ENCODE peak calls at places on chromosomes 16 and 17, in five cellular contexts. Z, T, U, W and S are unnamed samples.

GRCh38 chr16:57092786-57093301 is 461 bp downstream of the CPNE2 start:
- DNase-seq in Z (no peak), T (no peak), U (peak), W (no peak), S (peak)

GRCh38 chr17:28524476-28525415 is 18.6 kb downstream of the FOXN1 start:
- DNase-seq in Z (peak), T (no peak), U (no peak), W (peak), S (peak)

GRCh38 chr17:11948791-11949190 is 48.5 kb downstream of the ZNF18 start:
- DNase-seq in Z (peak), T (peak), U (no peak), W (peak), S (no peak)

GRCh38 chr17:16491131-16491702 is 776 bp downstream of the LRRC75A start:
- DNase-seq in Z (no peak), T (no peak), U (peak), W (no peak), S (no peak)

GRCh38 chr17:45147581-45148182 is 593 bp upstream of the HEXIM1 start:
- DNase-seq in Z (peak), T (peak), U (peak), W (peak), S (peak)

GRCh38 chr17:17527534-17527933 is 31.3 kb upstream of the RASD1 start:
- DNase-seq in Z (no peak), T (no peak), U (no peak), W (no peak), S (no peak)

GRCh38 chr17:68182940-68183551 is 64.8 kb upstream of the AMZ2 start:
- DNase-seq in Z (no peak), T (peak), U (no peak), W (no peak), S (no peak)

GRCh38 chr17:34883106-34884000 is 77.9 kb downstream of the CCT6B start:
- DNase-seq in Z (no peak), T (no peak), U (peak), W (no peak), S (no peak)

GRCh38 chr16:80954985-80955384 is 51.7 kb downstream of the CMC2 start:
- DNase-seq in Z (no peak), T (no peak), U (no peak), W (no peak), S (peak)

GRCh38 chr16:3601614-3602319 is 9.6 kb downstream of the SLX4 start:
- DNase-seq in Z (no peak), T (no peak), U (no peak), W (no peak), S (no peak)

GRCh38 chr16:4323071-4323844 is 7.4 kb downstream of the GLIS2 start:
- DNase-seq in Z (no peak), T (no peak), U (no peak), W (no peak), S (no peak)

GRCh38 chr17:75331671-75332070 is 42.4 kb upstream of the SLC25A19 start:
- DNase-seq in Z (no peak), T (no peak), U (no peak), W (no peak), S (no peak)

GRCh38 chr16:57477531-57478202 is 8.6 kb downstream of the DOK4 start:
- DNase-seq in Z (no peak), T (no peak), U (peak), W (no peak), S (no peak)

GRCh38 chr17:15999974-16000827 is 577 bp downstream of the TTC19 start:
- DNase-seq in Z (peak), T (no peak), U (peak), W (peak), S (no peak)

GRCh38 chr16:11396241-11397048 is 51.2 kb downstream of the RMI2 start:
- DNase-seq in Z (peak), T (no peak), U (peak), W (peak), S (no peak)

GRCh38 chr16:3670711-3671110 is 16.2 kb downstream of the DNASE1 start:
- DNase-seq in Z (no peak), T (no peak), U (no peak), W (no peak), S (no peak)

GRCh38 chr17:4559851-4560820 is at the start of gene GGT6:
- DNase-seq in Z (no peak), T (no peak), U (no peak), W (no peak), S (peak)

GRCh38 chr17:82722341-82723013 is 6.0 kb downstream of the FN3KRP start:
- DNase-seq in Z (no peak), T (no peak), U (no peak), W (no peak), S (no peak)

GRCh38 chr16:2152695-2153506 is 2.7 kb upstream of the TRAF7 start:
- DNase-seq in Z (peak), T (no peak), U (peak), W (no peak), S (peak)

GRCh38 chr17:59406808-59407381 is 75.4 kb downstream of the YPEL2 start:
- DNase-seq in Z (peak), T (no peak), U (no peak), W (peak), S (peak)

DNA sequence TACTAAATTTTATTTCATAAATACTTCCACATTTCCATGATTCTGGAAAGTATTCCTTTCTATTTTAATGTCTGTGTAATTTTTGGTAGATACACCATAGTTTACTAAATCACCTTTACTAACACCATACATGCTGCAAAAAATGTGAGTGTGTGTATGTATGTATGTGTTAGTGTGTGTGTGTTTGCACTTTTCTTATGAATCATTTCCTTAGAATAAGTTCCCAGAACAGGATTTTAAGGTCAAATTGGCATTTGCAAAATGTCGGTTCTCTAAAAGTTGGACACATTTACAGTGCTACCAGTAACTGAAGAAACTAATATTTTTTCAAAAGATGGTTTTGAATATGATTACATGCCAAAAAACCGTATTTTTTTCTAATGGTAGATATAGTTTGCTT is 137.1 kb downstream of the CYB561 start:
- DNase-seq in Z (peak), T (no peak), U (no peak), W (peak), S (no peak)
- H3K4me2 ChIP-seq in Z (peak), T (no peak), U (no peak), W (no peak), S (no peak)

GRCh38 chr17:43916385-43916784 is 9.0 kb upstream of the MPP2 start:
- DNase-seq in Z (no peak), T (no peak), U (no peak), W (no peak), S (no peak)

GRCh38 chr17:43912635-43913304 is 5.4 kb upstream of the MPP2 start:
- DNase-seq in Z (no peak), T (no peak), U (no peak), W (no peak), S (no peak)

GRCh38 chr17:43914451-43914850 is 7.1 kb upstream of the MPP2 start:
- DNase-seq in Z (no peak), T (no peak), U (no peak), W (no peak), S (no peak)

GRCh38 chr17:43915561-43915960 is 8.2 kb upstream of the MPP2 start:
- DNase-seq in Z (no peak), T (no peak), U (no peak), W (peak), S (no peak)

DNA sequence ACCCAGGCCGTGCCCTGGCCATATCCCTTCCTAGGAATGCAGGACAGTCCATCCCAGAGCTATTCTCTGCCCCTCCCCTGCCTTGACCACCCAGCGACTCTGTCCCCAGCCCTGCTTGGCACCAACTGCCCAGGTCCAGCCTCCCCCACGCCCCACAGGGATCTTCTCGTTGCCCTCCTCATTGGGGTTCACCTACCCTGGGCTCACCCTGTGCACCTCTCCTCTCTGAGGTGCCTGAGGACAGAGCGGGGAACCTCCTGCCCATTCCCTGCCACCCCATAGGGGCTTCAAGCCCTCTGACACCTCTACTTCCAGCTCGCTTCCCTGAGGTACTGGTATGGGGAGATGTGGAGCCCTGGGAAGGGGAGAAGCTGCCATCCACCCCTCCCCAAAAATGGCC is 6.2 kb upstream of the MPP2 start:
- DNase-seq in Z (no peak), T (no peak), U (no peak), W (no peak), S (no peak)
- H3K4me2 ChIP-seq in Z (no peak), T (no peak), U (no peak), W (no peak), S (no peak)

GRCh38 chr17:31308935-31309334 is 4.9 kb downstream of the EVI2B start:
- DNase-seq in Z (no peak), T (no peak), U (no peak), W (no peak), S (no peak)
- H3K4me2 ChIP-seq in Z (no peak), T (no peak), U (no peak), W (no peak), S (no peak)

GRCh38 chr17:58330997-58331814 is 2.6 kb upstream of the TSPOAP1 start:
- DNase-seq in Z (no peak), T (no peak), U (no peak), W (no peak), S (no peak)

GRCh38 chr17:58330544-58330996 is 2.0 kb upstream of the TSPOAP1 start:
- DNase-seq in Z (no peak), T (no peak), U (no peak), W (no peak), S (no peak)

GRCh38 chr17:58333396-58334207 is 5.0 kb upstream of the TSPOAP1 start:
- DNase-seq in Z (no peak), T (no peak), U (no peak), W (no peak), S (no peak)

GRCh38 chr17:58332720-58333395 is 4.3 kb upstream of the TSPOAP1 start:
- DNase-seq in Z (no peak), T (no peak), U (no peak), W (no peak), S (no peak)

DNA sequence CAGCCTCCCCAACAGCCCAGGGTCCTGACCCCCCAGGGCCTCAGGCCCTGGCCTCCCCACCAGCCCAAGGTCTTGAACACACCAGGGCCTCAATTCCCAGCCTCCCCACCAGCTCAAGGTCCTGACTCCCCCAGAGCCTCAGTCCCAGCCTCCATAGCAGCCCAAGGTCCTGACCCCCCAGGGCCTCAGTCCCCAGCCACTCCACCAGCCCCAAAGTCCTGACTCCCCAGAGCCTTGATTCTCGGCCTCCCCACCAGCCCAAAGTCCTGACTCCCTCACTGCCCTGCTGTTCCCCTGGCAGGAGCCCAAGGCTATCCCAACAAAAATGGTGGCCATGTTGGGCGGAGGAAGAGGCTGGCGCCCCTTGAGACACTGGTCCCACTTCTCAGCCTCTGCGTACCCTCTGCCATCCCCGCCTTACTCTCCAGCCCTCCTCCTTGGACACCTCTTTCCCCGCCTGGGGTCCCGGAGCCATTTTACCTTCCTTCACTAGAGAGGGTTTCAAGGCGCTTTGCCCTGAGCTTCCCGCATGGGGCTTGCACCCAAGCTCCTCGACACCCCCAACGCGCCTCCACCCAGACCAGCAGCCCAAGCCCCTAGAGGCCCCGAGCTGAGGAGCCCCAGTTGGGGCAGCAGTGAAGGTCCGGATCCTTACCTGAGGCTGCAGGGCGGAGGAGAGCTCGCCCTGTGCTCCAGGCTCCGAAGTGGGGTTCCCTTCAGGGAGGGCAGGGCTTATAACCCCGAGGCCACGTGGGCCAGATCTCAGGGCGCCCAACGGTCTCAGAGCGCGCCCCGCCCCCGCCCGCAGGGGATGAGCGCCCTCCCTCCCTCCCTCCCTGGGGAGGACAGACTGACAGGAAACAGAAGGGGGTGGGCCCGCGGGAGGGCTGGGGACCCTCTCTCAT is 3.5 kb upstream of the TSPOAP1 start:
- DNase-seq in Z (no peak), T (no peak), U (no peak), W (no peak), S (no peak)
- H3K4me2 ChIP-seq in Z (no peak), T (no peak), U (no peak), W (no peak), S (no peak)